ENCODE peak calls at places on chromosomes 3 and 15, in eight cellular contexts. R is cardiac muscle cell, W is foreskin keratinocyte, Q is neural progenitor cell, G is tibial artery, I is Peyer's patch, J is ascending aorta, Z is right cardiac atrium. N is an unnamed sample.

GRCh38 chr3:10556312-10556711 is 50.9 kb upstream of the ATP2B2 start:
- DNase-seq in R (no peak), W (no peak), Q (no peak), G (no peak), I (no peak), J (peak), Z (no peak), N (no peak)

GRCh38 chr3:133930341-133930933 is 34.8 kb upstream of the RAB6B start:
- DNase-seq in R (peak), W (no peak), Q (peak), G (no peak), I (no peak), J (peak), Z (no peak), N (peak)

GRCh38 chr3:188507244-188507720 is 353.3 kb downstream of the LPP start:
- DNase-seq in R (peak), W (no peak), Q (no peak), G (no peak), I (no peak), J (no peak), Z (no peak), N (no peak)

GRCh38 chr3:124282751-124283643 is 291.1 kb upstream of the ROPN1 start:
- DNase-seq in R (peak), W (no peak), Q (no peak), G (no peak), I (no peak), J (peak), Z (no peak), N (no peak)

GRCh38 chr3:133872781-133873180 is 22.9 kb downstream of the RAB6B start:
- DNase-seq in R (no peak), W (no peak), Q (no peak), G (no peak), I (no peak), J (no peak), Z (no peak), N (no peak)

GRCh38 chr15:72198410-72199270 is 1.1 kb upstream of the GRAMD2A start:
- DNase-seq in R (no peak), W (no peak), Q (no peak), G (no peak), I (no peak), J (no peak), Z (no peak), N (no peak)

GRCh38 chr3:167609156-167609555 is 44.6 kb downstream of the WDR49 start:
- DNase-seq in R (no peak), W (no peak), Q (no peak), G (no peak), I (no peak), J (no peak), Z (no peak), N (no peak)

GRCh38 chr3:64318001-64318400 is 92.7 kb upstream of the PRICKLE2 start:
- DNase-seq in R (peak), W (no peak), Q (no peak), G (no peak), I (no peak), J (no peak), Z (no peak), N (no peak)

GRCh38 chr15:45871121-45871855 is 236.5 kb downstream of the SQOR start:
- DNase-seq in R (no peak), W (no peak), Q (no peak), G (no peak), I (no peak), J (no peak), Z (no peak), N (no peak)

GRCh38 chr3:37906734-37907282 is 45.1 kb downstream of the CTDSPL start:
- DNase-seq in R (no peak), W (no peak), Q (no peak), G (no peak), I (no peak), J (no peak), Z (no peak), N (no peak)

GRCh38 chr3:140916603-140917002 is 25.0 kb upstream of the SLC25A36 start:
- DNase-seq in R (no peak), W (no peak), Q (no peak), G (no peak), I (no peak), J (no peak), Z (no peak), N (no peak)

GRCh38 chr15:40932625-40933519 is 3.7 kb downstream of the DLL4 start:
- DNase-seq in R (no peak), W (no peak), Q (no peak), G (no peak), I (no peak), J (no peak), Z (peak), N (no peak)

GRCh38 chr15:60757273-60757672 is 278.3 kb upstream of the ICE2 start:
- DNase-seq in R (no peak), W (no peak), Q (no peak), G (no peak), I (no peak), J (no peak), Z (no peak), N (no peak)

GRCh38 chr3:143170043-143170442 is 50.5 kb downstream of the CHST2 start:
- DNase-seq in R (no peak), W (no peak), Q (no peak), G (no peak), I (no peak), J (no peak), Z (no peak), N (no peak)

GRCh38 chr15:79816565-79816964 is 80.2 kb downstream of the MTHFS start:
- DNase-seq in R (no peak), W (no peak), Q (no peak), G (no peak), I (no peak), J (no peak), Z (no peak), N (no peak)

GRCh38 chr3:122977645-122978466 is 49.7 kb downstream of the SEMA5B start:
- DNase-seq in R (peak), W (no peak), Q (peak), G (peak), I (no peak), J (peak), Z (peak), N (no peak)

GRCh38 chr3:3998140-3998977 is 199.1 kb downstream of the LRRN1 start:
- DNase-seq in R (peak), W (peak), Q (peak), G (no peak), I (no peak), J (no peak), Z (no peak), N (no peak)

GRCh38 chr15:50953302-50953701 is 44.8 kb downstream of the AP4E1 start:
- DNase-seq in R (peak), W (peak), Q (no peak), G (no peak), I (no peak), J (no peak), Z (no peak), N (no peak)

GRCh38 chr3:152474585-152474984 is 205.9 kb downstream of the MBNL1 start:
- DNase-seq in R (peak), W (peak), Q (peak), G (no peak), I (no peak), J (no peak), Z (no peak), N (no peak)

GRCh38 chr15:45187894-45188830 is at the start of gene SHF:
- DNase-seq in R (peak), W (no peak), Q (peak), G (peak), I (peak), J (peak), Z (peak), N (peak)

GRCh38 chr3:103977417-103977816 is 1389.3 kb upstream of the ALCAM start:
- DNase-seq in R (no peak), W (no peak), Q (no peak), G (no peak), I (no peak), J (no peak), Z (no peak), N (no peak)

GRCh38 chr3:90241481-90241880 is 1134.1 kb downstream of the EPHA3 start:
- DNase-seq in R (no peak), W (no peak), Q (no peak), G (no peak), I (no peak), J (no peak), Z (no peak), N (no peak)

GRCh38 chr3:11513817-11514135 is 129.9 kb downstream of the VGLL4 start:
- DNase-seq in R (no peak), W (no peak), Q (no peak), G (no peak), I (no peak), J (no peak), Z (no peak), N (no peak)

GRCh38 chr3:16529264-16529663 is 15.8 kb upstream of the RFTN1 start:
- DNase-seq in R (no peak), W (no peak), Q (no peak), G (no peak), I (no peak), J (no peak), Z (no peak), N (no peak)

GRCh38 chr3:105490045-105490444 is 123.3 kb downstream of the ALCAM start:
- DNase-seq in R (peak), W (no peak), Q (no peak), G (no peak), I (no peak), J (no peak), Z (no peak), N (no peak)

GRCh38 chr15:40691737-40692136 is 3.2 kb upstream of the RAD51 start:
- DNase-seq in R (peak), W (no peak), Q (no peak), G (no peak), I (no peak), J (no peak), Z (no peak), N (no peak)

GRCh38 chr15:71455878-71456277 is 340.6 kb downstream of the THSD4 start:
- DNase-seq in R (no peak), W (no peak), Q (no peak), G (no peak), I (no peak), J (no peak), Z (no peak), N (no peak)

GRCh38 chr3:40602778-40603385 is 78.1 kb downstream of the ZNF621 start:
- DNase-seq in R (peak), W (no peak), Q (no peak), G (no peak), I (no peak), J (no peak), Z (no peak), N (no peak)

GRCh38 chr3:133037440-133037839 is 751 bp upstream of the TMEM108 start:
- DNase-seq in R (no peak), W (no peak), Q (no peak), G (no peak), I (no peak), J (no peak), Z (no peak), N (no peak)

GRCh38 chr15:89358755-89359439 is 24.3 kb upstream of the POLG start:
- DNase-seq in R (peak), W (no peak), Q (peak), G (peak), I (peak), J (peak), Z (peak), N (peak)

GRCh38 chr15:70114226-70114625 is 16.5 kb upstream of the TLE3 start:
- DNase-seq in R (no peak), W (no peak), Q (no peak), G (no peak), I (no peak), J (no peak), Z (no peak), N (no peak)

GRCh38 chr3:160450846-160451245 is 1.3 kb upstream of the TRIM59 start:
- DNase-seq in R (peak), W (no peak), Q (no peak), G (no peak), I (no peak), J (no peak), Z (no peak), N (no peak)

GRCh38 chr3:191030491-191030890 is 168.0 kb upstream of the GMNC start:
- DNase-seq in R (no peak), W (no peak), Q (no peak), G (no peak), I (no peak), J (no peak), Z (no peak), N (no peak)

GRCh38 chr3:191030983-191031382 is 168.1 kb upstream of the OSTN start:
- DNase-seq in R (no peak), W (no peak), Q (no peak), G (no peak), I (no peak), J (no peak), Z (no peak), N (no peak)

GRCh38 chr3:191020730-191021405 is 158.4 kb upstream of the GMNC start:
- DNase-seq in R (no peak), W (no peak), Q (no peak), G (no peak), I (no peak), J (no peak), Z (no peak), N (no peak)

DNA sequence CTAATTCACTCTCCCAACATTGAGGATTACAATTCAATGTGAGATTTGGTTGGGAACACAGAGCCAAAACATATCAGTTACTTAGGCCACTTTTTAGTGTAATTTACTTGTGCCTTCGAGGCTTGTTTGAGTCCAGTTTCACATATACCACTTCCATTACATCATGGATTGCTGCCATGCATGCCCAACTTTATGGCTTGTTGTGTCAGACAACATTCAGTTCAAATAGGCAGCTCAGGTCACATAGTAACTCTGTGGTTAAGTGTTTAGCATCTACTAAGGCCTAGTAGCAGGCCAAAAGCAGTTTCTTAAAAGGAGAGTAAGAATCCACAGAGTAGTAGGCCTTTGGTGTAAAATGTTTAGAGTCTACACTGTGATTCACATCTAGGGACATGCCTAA is 164.3 kb upstream of the GMNC start:
- DNase-seq in R (no peak), W (no peak), Q (no peak), G (no peak), I (no peak), J (no peak), Z (no peak), N (no peak)
- H3K27ac ChIP-seq in R (no peak), W (no peak), Q (no peak), G (no peak), I (no peak), J (no peak), Z (no peak), N (no peak)

GRCh38 chr15:74845208-74845568 is 2.2 kb upstream of the ULK3 start:
- DNase-seq in R (no peak), W (no peak), Q (no peak), G (no peak), I (no peak), J (no peak), Z (no peak), N (peak)

GRCh38 chr15:74845581-74845980 is 2.6 kb upstream of the ULK3 start:
- DNase-seq in R (no peak), W (no peak), Q (no peak), G (no peak), I (no peak), J (no peak), Z (no peak), N (no peak)

GRCh38 chr15:74850398-74850797 is 7.4 kb upstream of the ULK3 start:
- DNase-seq in R (no peak), W (no peak), Q (no peak), G (no peak), I (no peak), J (no peak), Z (no peak), N (no peak)

GRCh38 chr15:74844319-74845207 is 1.6 kb upstream of the ULK3 start:
- DNase-seq in R (no peak), W (no peak), Q (peak), G (no peak), I (no peak), J (no peak), Z (no peak), N (no peak)

GRCh38 chr15:74847462-74847861 is 4.5 kb upstream of the ULK3 start:
- DNase-seq in R (no peak), W (no peak), Q (no peak), G (no peak), I (no peak), J (no peak), Z (peak), N (no peak)
- H3K27ac ChIP-seq in R (no peak), W (no peak), Q (no peak), G (no peak), I (no peak), J (no peak), Z (peak), N (no peak)

GRCh38 chr3:99895106-99895705 is 77.5 kb downstream of the CMSS1 start:
- DNase-seq in R (no peak), W (no peak), Q (no peak), G (no peak), I (no peak), J (no peak), Z (no peak), N (no peak)

GRCh38 chr3:99896482-99896881 is 78.8 kb downstream of the CMSS1 start:
- DNase-seq in R (no peak), W (no peak), Q (peak), G (no peak), I (no peak), J (no peak), Z (no peak), N (no peak)

GRCh38 chr3:99892332-99892731 is 74.7 kb downstream of the CMSS1 start:
- DNase-seq in R (no peak), W (no peak), Q (no peak), G (no peak), I (no peak), J (no peak), Z (no peak), N (no peak)

GRCh38 chr3:99899603-99900002 is 81.9 kb downstream of the CMSS1 start:
- DNase-seq in R (no peak), W (no peak), Q (no peak), G (no peak), I (no peak), J (no peak), Z (no peak), N (no peak)

DNA sequence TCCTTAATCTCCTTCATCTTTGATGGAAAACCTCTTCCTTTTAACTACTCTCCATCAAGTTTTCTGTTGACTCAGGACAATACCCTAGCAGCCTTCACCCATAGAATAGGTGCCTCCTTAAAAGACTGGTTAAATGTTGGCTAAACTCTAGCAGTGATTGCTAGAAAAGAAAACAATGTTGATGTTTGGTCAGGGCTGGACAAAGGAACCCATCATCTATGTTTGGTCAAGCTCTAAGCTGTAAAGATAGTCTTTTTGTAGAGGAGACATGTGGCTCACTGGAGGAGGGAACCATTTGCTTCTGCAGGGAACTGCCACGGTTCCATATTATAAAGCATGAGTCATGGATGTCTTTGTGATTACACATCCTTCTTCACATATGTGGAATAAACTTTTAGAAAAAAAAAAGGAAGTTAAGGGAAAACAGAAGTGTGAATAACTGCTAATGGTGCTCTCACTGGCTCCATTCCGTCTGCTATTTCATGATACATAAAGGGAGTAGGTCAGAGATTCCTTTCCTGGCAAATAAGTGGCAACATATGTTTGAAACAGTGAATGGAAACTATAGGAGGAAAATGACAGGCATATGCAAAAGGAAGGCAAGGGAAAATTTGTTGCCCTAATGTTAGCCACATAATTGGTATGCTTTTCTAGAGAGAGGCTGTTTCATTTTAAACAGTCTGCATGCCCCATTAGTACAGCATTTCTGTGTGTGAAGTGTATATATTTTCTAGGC is 78.2 kb downstream of the CMSS1 start:
- DNase-seq in R (peak), W (peak), Q (no peak), G (no peak), I (no peak), J (no peak), Z (no peak), N (no peak)
- H3K27ac ChIP-seq in R (no peak), W (peak), Q (no peak), G (no peak), I (no peak), J (no peak), Z (no peak), N (peak)

GRCh38 chr15:35994861-35995260 is 448.9 kb upstream of the DPH6 start:
- DNase-seq in R (no peak), W (no peak), Q (no peak), G (no peak), I (no peak), J (no peak), Z (no peak), N (no peak)
- H3K27ac ChIP-seq in R (no peak), W (no peak), Q (no peak), G (no peak), I (no peak), J (no peak), Z (no peak), N (no peak)

GRCh38 chr3:184332370-184333090 is 4.9 kb upstream of the FAM131A start:
- DNase-seq in R (peak), W (peak), Q (no peak), G (no peak), I (no peak), J (no peak), Z (peak), N (no peak)
- H3K27ac ChIP-seq in R (peak), W (peak), Q (no peak), G (peak), I (no peak), J (peak), Z (peak), N (no peak)

GRCh38 chr3:57972421-57973111 is 35.7 kb upstream of the FLNB start:
- DNase-seq in R (no peak), W (peak), Q (no peak), G (no peak), I (peak), J (no peak), Z (peak), N (no peak)
- H3K27ac ChIP-seq in R (no peak), W (peak), Q (no peak), G (no peak), I (peak), J (no peak), Z (peak), N (no peak)

DNA sequence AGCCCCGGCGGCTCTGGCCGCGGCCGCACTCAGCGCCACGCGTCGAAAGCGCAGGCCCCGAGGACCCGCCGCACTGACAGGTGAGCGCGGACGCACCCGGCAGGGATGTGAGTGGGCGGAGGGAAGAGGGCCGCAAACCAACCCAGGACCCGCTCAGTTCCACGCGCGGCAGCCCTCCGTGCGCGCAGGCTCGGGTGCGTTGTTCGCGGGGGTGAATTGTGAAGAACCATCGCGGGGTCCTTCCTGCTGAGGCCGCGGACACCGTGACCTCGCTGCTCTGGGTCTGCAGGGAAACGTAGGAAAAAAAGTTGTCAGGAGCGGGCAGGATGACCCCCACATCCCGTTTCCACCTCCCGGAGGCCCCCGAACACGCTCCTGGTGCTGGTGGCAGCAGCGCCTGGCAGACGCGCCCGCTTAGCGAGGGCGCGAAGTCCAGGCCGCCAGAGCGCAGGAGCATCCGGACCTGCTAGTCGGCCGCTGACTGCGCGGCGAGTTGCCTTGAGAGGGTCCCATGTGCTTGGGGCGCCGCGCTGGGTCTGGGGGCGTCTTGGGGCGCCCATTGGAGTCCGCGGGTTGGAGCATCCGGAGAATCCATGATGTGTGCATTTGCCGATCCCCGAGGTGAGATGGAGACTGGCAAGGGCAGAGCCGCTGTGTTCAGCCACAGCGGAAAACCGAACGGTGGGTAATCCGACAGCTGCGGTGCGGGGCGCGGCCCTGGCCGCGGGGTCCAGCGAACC is 448 bp downstream of the GREM1 start:
- DNase-seq in R (peak), W (no peak), Q (peak), G (no peak), I (peak), J (no peak), Z (peak), N (no peak)
- H3K27ac ChIP-seq in R (no peak), W (no peak), Q (no peak), G (no peak), I (peak), J (no peak), Z (no peak), N (no peak)

GRCh38 chr3:32844914-32845313 is 27.1 kb downstream of the TRIM71 start:
- DNase-seq in R (no peak), W (no peak), Q (no peak), G (no peak), I (no peak), J (no peak), Z (no peak), N (no peak)
- H3K27ac ChIP-seq in R (no peak), W (no peak), Q (peak), G (no peak), I (no peak), J (no peak), Z (no peak), N (no peak)

N was measured in spleen.